ENCODE peak calls at places on chromosomes 4 and X, in seven cellular contexts. One of them, this sample, is unnamed.

GRCh38 chr4:56990109-56990508 is 11.4 kb downstream of the POLR2B start:
- DNase-seq in HepG2: no peak
- DNase-seq in PC-3: peak
- DNase-seq in stimulated activated CD4-positive, alpha-beta T cell treated with anti-CD3 and anti-CD28 coated beads, TNF-alpha, amount 100 ng/mL, for 48 hours: no peak
- DNase-seq in activated T-cell treated with anti-CD3 and anti-CD28 coated beads, Interleukin-2, amount 50 U/mL, for 72 hours: no peak
- DNase-seq in SJSA1: no peak
- DNase-seq in ureter: no peak
- DNase-seq in this sample: no peak

GRCh38 chrX:134670241-134670811 is 12.1 kb upstream of the PLAC1 start:
- DNase-seq in HepG2: peak
- DNase-seq in PC-3: peak
- DNase-seq in stimulated activated CD4-positive, alpha-beta T cell treated with anti-CD3 and anti-CD28 coated beads, TNF-alpha, amount 100 ng/mL, for 48 hours: no peak
- DNase-seq in activated T-cell treated with anti-CD3 and anti-CD28 coated beads, Interleukin-2, amount 50 U/mL, for 72 hours: no peak
- DNase-seq in SJSA1: peak
- DNase-seq in ureter: no peak
- DNase-seq in this sample: no peak

GRCh38 chr4:128660361-128660964 is 149.0 kb upstream of the JADE1 start:
- DNase-seq in HepG2: no peak
- DNase-seq in PC-3: no peak
- DNase-seq in stimulated activated CD4-positive, alpha-beta T cell treated with anti-CD3 and anti-CD28 coated beads, TNF-alpha, amount 100 ng/mL, for 48 hours: no peak
- DNase-seq in activated T-cell treated with anti-CD3 and anti-CD28 coated beads, Interleukin-2, amount 50 U/mL, for 72 hours: no peak
- DNase-seq in SJSA1: no peak
- DNase-seq in ureter: no peak
- DNase-seq in this sample: no peak

GRCh38 chr4:80058740-80059139 is 14.3 kb downstream of the ANTXR2 start:
- DNase-seq in HepG2: no peak
- DNase-seq in PC-3: no peak
- DNase-seq in stimulated activated CD4-positive, alpha-beta T cell treated with anti-CD3 and anti-CD28 coated beads, TNF-alpha, amount 100 ng/mL, for 48 hours: no peak
- DNase-seq in activated T-cell treated with anti-CD3 and anti-CD28 coated beads, Interleukin-2, amount 50 U/mL, for 72 hours: peak
- DNase-seq in SJSA1: no peak
- DNase-seq in ureter: no peak
- DNase-seq in this sample: peak

GRCh38 chr4:128229458-128229805 is 58.2 kb downstream of the PGRMC2 start:
- DNase-seq in HepG2: no peak
- DNase-seq in PC-3: peak
- DNase-seq in stimulated activated CD4-positive, alpha-beta T cell treated with anti-CD3 and anti-CD28 coated beads, TNF-alpha, amount 100 ng/mL, for 48 hours: no peak
- DNase-seq in activated T-cell treated with anti-CD3 and anti-CD28 coated beads, Interleukin-2, amount 50 U/mL, for 72 hours: no peak
- DNase-seq in SJSA1: no peak
- DNase-seq in ureter: no peak
- DNase-seq in this sample: no peak

GRCh38 chrX:7086384-7086783 is 61.1 kb upstream of the STS start:
- DNase-seq in HepG2: no peak
- DNase-seq in PC-3: no peak
- DNase-seq in stimulated activated CD4-positive, alpha-beta T cell treated with anti-CD3 and anti-CD28 coated beads, TNF-alpha, amount 100 ng/mL, for 48 hours: no peak
- DNase-seq in activated T-cell treated with anti-CD3 and anti-CD28 coated beads, Interleukin-2, amount 50 U/mL, for 72 hours: no peak
- DNase-seq in SJSA1: no peak
- DNase-seq in ureter: no peak
- DNase-seq in this sample: no peak

GRCh38 chr4:164725066-164725465 is 28.9 kb upstream of the SMIM31 start:
- DNase-seq in HepG2: no peak
- DNase-seq in PC-3: no peak
- DNase-seq in stimulated activated CD4-positive, alpha-beta T cell treated with anti-CD3 and anti-CD28 coated beads, TNF-alpha, amount 100 ng/mL, for 48 hours: no peak
- DNase-seq in activated T-cell treated with anti-CD3 and anti-CD28 coated beads, Interleukin-2, amount 50 U/mL, for 72 hours: no peak
- DNase-seq in SJSA1: no peak
- DNase-seq in ureter: no peak
- DNase-seq in this sample: no peak

GRCh38 chr4:26127851-26128337 is 192.9 kb upstream of the RBPJ start:
- DNase-seq in HepG2: no peak
- DNase-seq in PC-3: peak
- DNase-seq in stimulated activated CD4-positive, alpha-beta T cell treated with anti-CD3 and anti-CD28 coated beads, TNF-alpha, amount 100 ng/mL, for 48 hours: no peak
- DNase-seq in activated T-cell treated with anti-CD3 and anti-CD28 coated beads, Interleukin-2, amount 50 U/mL, for 72 hours: no peak
- DNase-seq in SJSA1: no peak
- DNase-seq in ureter: no peak
- DNase-seq in this sample: no peak

GRCh38 chr4:48271048-48271452 is 1.4 kb upstream of the TEC start:
- DNase-seq in HepG2: no peak
- DNase-seq in PC-3: no peak
- DNase-seq in stimulated activated CD4-positive, alpha-beta T cell treated with anti-CD3 and anti-CD28 coated beads, TNF-alpha, amount 100 ng/mL, for 48 hours: no peak
- DNase-seq in activated T-cell treated with anti-CD3 and anti-CD28 coated beads, Interleukin-2, amount 50 U/mL, for 72 hours: peak
- DNase-seq in SJSA1: no peak
- DNase-seq in ureter: no peak
- DNase-seq in this sample: no peak

GRCh38 chr4:113555868-113556267 is 205.7 kb downstream of the CAMK2D start:
- DNase-seq in HepG2: no peak
- DNase-seq in PC-3: no peak
- DNase-seq in stimulated activated CD4-positive, alpha-beta T cell treated with anti-CD3 and anti-CD28 coated beads, TNF-alpha, amount 100 ng/mL, for 48 hours: no peak
- DNase-seq in activated T-cell treated with anti-CD3 and anti-CD28 coated beads, Interleukin-2, amount 50 U/mL, for 72 hours: no peak
- DNase-seq in SJSA1: no peak
- DNase-seq in ureter: no peak
- DNase-seq in this sample: no peak

GRCh38 chr4:108544504-108544903 is 75.9 kb upstream of the RPL34 start:
- DNase-seq in HepG2: peak
- DNase-seq in PC-3: peak
- DNase-seq in stimulated activated CD4-positive, alpha-beta T cell treated with anti-CD3 and anti-CD28 coated beads, TNF-alpha, amount 100 ng/mL, for 48 hours: no peak
- DNase-seq in activated T-cell treated with anti-CD3 and anti-CD28 coated beads, Interleukin-2, amount 50 U/mL, for 72 hours: no peak
- DNase-seq in SJSA1: no peak
- DNase-seq in ureter: no peak
- DNase-seq in this sample: no peak

GRCh38 chr4:36709986-36710385 is 428.6 kb downstream of the DTHD1 start:
- DNase-seq in HepG2: no peak
- DNase-seq in PC-3: no peak
- DNase-seq in stimulated activated CD4-positive, alpha-beta T cell treated with anti-CD3 and anti-CD28 coated beads, TNF-alpha, amount 100 ng/mL, for 48 hours: no peak
- DNase-seq in activated T-cell treated with anti-CD3 and anti-CD28 coated beads, Interleukin-2, amount 50 U/mL, for 72 hours: no peak
- DNase-seq in SJSA1: no peak
- DNase-seq in ureter: no peak
- DNase-seq in this sample: no peak

GRCh38 chr4:122894802-122895201 is 27.6 kb downstream of the NUDT6 start:
- DNase-seq in HepG2: no peak
- DNase-seq in PC-3: no peak
- DNase-seq in stimulated activated CD4-positive, alpha-beta T cell treated with anti-CD3 and anti-CD28 coated beads, TNF-alpha, amount 100 ng/mL, for 48 hours: no peak
- DNase-seq in activated T-cell treated with anti-CD3 and anti-CD28 coated beads, Interleukin-2, amount 50 U/mL, for 72 hours: no peak
- DNase-seq in SJSA1: no peak
- DNase-seq in ureter: no peak
- DNase-seq in this sample: no peak

This sample was measured in GM18507.